ENCODE peak calls at places on chromosomes 13 and 19, in nine cellular contexts. E, J, Q, I, H, U, R, C and B are unnamed samples.

GRCh38 chr13:30998548-30999140 is 66.2 kb downstream of the TEX26 start:
- ATAC-seq in C (no peak), E (no peak), I (no peak), U (no peak), Q (no peak), R (no peak), H (no peak), J (no peak), B (no peak)

GRCh38 chr13:95708390-95708774 is 31.4 kb downstream of the DNAJC3 start:
- ATAC-seq in Q (no peak), E (no peak), H (no peak), J (no peak), C (no peak), U (no peak), R (no peak), I (no peak), B (no peak)

GRCh38 chr13:78420814-78421213 is 182.5 kb downstream of the POU4F1 start:
- ATAC-seq in J (no peak), R (no peak), E (no peak), I (no peak), U (no peak), C (no peak), Q (no peak), H (no peak), B (no peak)

GRCh38 chr19:6543866-6544347 is 13.1 kb downstream of the TNFSF9 start:
- ATAC-seq in R (no peak), E (no peak), H (no peak), Q (no peak), I (no peak), C (no peak), J (no peak), U (no peak), B (no peak)

GRCh38 chr13:21347753-21348318 is 111.3 kb downstream of the ZDHHC20 start:
- ATAC-seq in C (no peak), U (no peak), Q (no peak), E (no peak), J (no peak), H (no peak), I (no peak), R (no peak), B (no peak)

GRCh38 chr19:17171874-17172273 is 43.3 kb upstream of the USE1 start:
- ATAC-seq in J (no peak), U (no peak), R (peak), E (no peak), H (no peak), I (no peak), Q (no peak), C (no peak), B (no peak)

GRCh38 chr13:75715598-75716523 is 79.7 kb downstream of the LMO7 start:
- ATAC-seq in C (no peak), E (no peak), J (no peak), Q (no peak), R (no peak), H (peak), I (peak), U (no peak), B (no peak)

GRCh38 chr13:48707405-48707804 is 53.7 kb downstream of the CYSLTR2 start:
- ATAC-seq in R (no peak), U (no peak), H (no peak), E (no peak), Q (no peak), I (no peak), C (no peak), J (no peak), B (no peak)

GRCh38 chr13:27182844-27183497 is 11.4 kb upstream of the USP12 start:
- ATAC-seq in I (peak), J (peak), U (peak), Q (peak), H (peak), C (no peak), E (peak), R (peak), B (peak)

GRCh38 chr13:21435710-21436151 is 23.4 kb downstream of the ZDHHC20 start:
- ATAC-seq in C (peak), U (peak), R (peak), H (peak), Q (peak), E (peak), I (peak), J (peak), B (peak)

GRCh38 chr19:4302238-4302630 is at the start of gene TMIGD2:
- ATAC-seq in J (no peak), I (no peak), E (no peak), U (no peak), R (no peak), H (no peak), C (peak), Q (no peak), B (no peak)

GRCh38 chr19:17348700-17349099 is 11.3 kb downstream of the GTPBP3 start:
- ATAC-seq in J (peak), U (no peak), E (peak), H (peak), Q (no peak), C (no peak), I (peak), R (peak), B (peak)

GRCh38 chr13:76882431-76882830 is 3.8 kb downstream of the KCTD12 start:
- ATAC-seq in J (no peak), U (no peak), C (no peak), Q (no peak), R (no peak), E (no peak), I (no peak), H (no peak), B (no peak)
- H3K4me3 ChIP-seq in J (peak), U (no peak), C (no peak), Q (no peak), R (peak), E (peak), I (peak), H (peak), B (peak)

DNA sequence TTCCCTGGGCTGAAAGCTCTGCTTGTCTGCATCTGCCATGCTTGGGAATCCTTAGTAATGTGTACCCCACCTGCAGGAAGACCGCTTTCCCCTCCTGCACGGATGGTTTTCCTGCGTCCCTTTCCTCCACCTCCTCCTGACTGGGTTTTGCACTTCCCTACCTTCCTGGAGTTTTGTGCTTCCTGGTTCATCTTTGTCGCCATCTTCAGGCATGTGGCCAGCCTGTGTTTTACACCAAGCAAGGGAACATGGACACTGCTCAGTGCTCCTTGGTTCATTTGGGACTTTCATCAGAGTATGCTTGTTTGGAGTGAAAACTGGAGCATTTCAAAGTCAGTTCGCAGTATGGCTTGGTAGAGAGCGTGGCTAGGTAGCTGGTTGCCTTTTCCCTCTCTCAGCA is 30.7 kb downstream of the ERICH6B start:
- ATAC-seq in Q (no peak), I (no peak), R (no peak), U (no peak), H (no peak), J (no peak), E (no peak), C (no peak), B (no peak)
- TF ChIP-seq CTCF in Q (no peak), I (no peak), R (no peak), U (peak), H (no peak), J (no peak), E (no peak), C (no peak), B (no peak)

GRCh38 chr13:33690321-33690720 is 127.6 kb upstream of the RFC3 start:
- ATAC-seq in Q (no peak), E (no peak), C (no peak), U (no peak), H (no peak), I (no peak), R (no peak), J (no peak), B (no peak)
- H3K27ac ChIP-seq in Q (no peak), E (no peak), C (no peak), U (no peak), H (no peak), I (no peak), R (no peak), J (no peak), B (no peak)

GRCh38 chr13:23372264-23372905 is 61.1 kb downstream of the SACS start:
- ATAC-seq in R (no peak), Q (no peak), E (no peak), I (no peak), C (no peak), U (no peak), J (no peak), H (no peak), B (no peak)
- H3K4me3 ChIP-seq in R (no peak), Q (no peak), E (no peak), I (no peak), C (no peak), U (no peak), J (no peak), H (no peak), B (no peak)

GRCh38 chr13:24865158-24865557 is 101.2 kb downstream of the RNF17 start:
- ATAC-seq in I (no peak), U (no peak), J (no peak), Q (no peak), R (no peak), E (no peak), H (no peak), C (no peak), B (no peak)
- TF ChIP-seq CTCF in I (no peak), U (peak), J (no peak), Q (no peak), R (no peak), E (no peak), H (no peak), C (no peak), B (no peak)

GRCh38 chr19:10817291-10818038 is 18.5 kb downstream of the TMED1 start:
- ATAC-seq in R (no peak), E (peak), U (no peak), Q (peak), H (peak), J (no peak), I (peak), C (no peak), B (peak)

GRCh38 chr19:10812902-10813404 is 23.1 kb downstream of the TMED1 start:
- ATAC-seq in C (peak), U (peak), Q (peak), H (peak), E (peak), J (peak), I (peak), R (no peak), B (peak)

GRCh38 chr19:10816691-10817090 is 19.3 kb downstream of the TMED1 start:
- ATAC-seq in R (no peak), E (no peak), Q (no peak), I (no peak), H (no peak), U (no peak), J (no peak), C (no peak), B (no peak)

GRCh38 chr19:10815969-10816635 is 19.9 kb downstream of the TMED1 start:
- ATAC-seq in C (no peak), H (no peak), Q (no peak), I (no peak), E (no peak), J (no peak), R (no peak), U (no peak), B (no peak)

GRCh38 chr19:10815007-10815531 is 20.9 kb downstream of the TMED1 start:
- ATAC-seq in U (no peak), Q (no peak), J (no peak), I (no peak), R (no peak), H (no peak), E (no peak), C (no peak), B (no peak)
- H3K27ac ChIP-seq in U (no peak), Q (no peak), J (peak), I (no peak), R (no peak), H (no peak), E (peak), C (no peak), B (no peak)

GRCh38 chr19:41530761-41531301 is 45.1 kb upstream of the CEACAM21 start:
- ATAC-seq in H (peak), C (peak), R (peak), I (peak), U (no peak), E (peak), Q (peak), J (peak), B (peak)
- H3K4me3 ChIP-seq in H (peak), C (peak), R (peak), I (peak), U (no peak), E (peak), Q (no peak), J (peak), B (no peak)